ENCODE peak calls at places on chromosome 1, in eight cellular contexts. L is HT1080; R is neural crest cell; S is RWPE1; I is GM23248; B is Calu3; E is Right ventricle myocardium superior; C is effector memory CD8-positive, alpha-beta T cell. P is an unnamed sample.

GRCh38 chr1:84365225-84366221 is 32.8 kb upstream of the DNASE2B start:
- DNase-seq in R (no peak), B (peak; percentile 76), I (peak; percentile 95), C (peak; percentile 5), L (peak; percentile 96), E (no peak), S (peak; percentile 93), P (no peak)

GRCh38 chr1:11806307-11806936 is 431 bp downstream of the CLCN6 start:
- DNase-seq in S (peak; percentile 20), B (no peak), C (no peak), I (peak; percentile 73), E (no peak), R (no peak), L (peak; percentile 30), P (peak; percentile 37)

GRCh38 chr1:80962559-80962958 is 838.2 kb upstream of the ADGRL2 start:
- DNase-seq in S (no peak), B (no peak), E (no peak), L (no peak), C (no peak), R (no peak), I (no peak), P (no peak)

GRCh38 chr1:94191216-94191615 is 46.2 kb downstream of the ARHGAP29 start:
- DNase-seq in R (no peak), C (no peak), S (no peak), B (no peak), I (no peak), E (no peak), L (no peak), P (no peak)

GRCh38 chr1:31434979-31435378 is 22.0 kb downstream of the SERINC2 start:
- DNase-seq in I (no peak), E (no peak), S (no peak), C (no peak), B (no peak), L (no peak), R (no peak), P (no peak)

GRCh38 chr1:224127925-224128819 is 14.3 kb downstream of the FBXO28 start:
- DNase-seq in C (no peak), L (no peak), I (peak; percentile 67), E (no peak), R (no peak), S (peak; percentile 29), B (no peak), P (no peak)

GRCh38 chr1:64405833-64406232 is 64.1 kb upstream of the CACHD1 start:
- DNase-seq in B (no peak), R (no peak), I (peak; percentile 8), C (no peak), S (no peak), L (no peak), E (no peak), P (no peak)

GRCh38 chr1:226814751-226815496 is 55.5 kb upstream of the PSEN2 start:
- DNase-seq in R (no peak), L (peak; percentile 98), I (peak; percentile 86), C (no peak), B (peak; percentile 87), E (peak; percentile 60), S (peak; percentile 94), P (peak; percentile 30)

GRCh38 chr1:9902060-9902452 is 8.0 kb downstream of the CTNNBIP1 start:
- DNase-seq in L (no peak), B (no peak), C (no peak), I (no peak), S (no peak), E (no peak), R (no peak), P (no peak)

GRCh38 chr1:36768486-36769178 is 265.7 kb downstream of the GRIK3 start:
- DNase-seq in E (no peak), B (no peak), R (no peak), S (no peak), I (no peak), L (no peak), C (no peak), P (no peak)

GRCh38 chr1:103367186-103367585 is 158.3 kb upstream of the RNPC3 start:
- DNase-seq in I (no peak), S (no peak), C (no peak), L (no peak), E (no peak), R (no peak), B (no peak), P (no peak)

GRCh38 chr1:40067023-40067422 is 26.5 kb downstream of the CAP1 start:
- DNase-seq in I (peak; percentile 39), B (no peak), R (no peak), S (no peak), E (no peak), C (no peak), L (peak; percentile 70), P (no peak)

GRCh38 chr1:1347663-1348419 is 1.4 kb downstream of the DVL1 start:
- DNase-seq in L (peak; percentile 55), B (peak; percentile 54), E (no peak), S (no peak), C (no peak), R (no peak), I (peak; percentile 66), P (no peak)

GRCh38 chr1:109828756-109829505 is 65.2 kb upstream of the EPS8L3 start:
- DNase-seq in S (no peak), E (no peak), R (no peak), B (no peak), L (no peak), I (no peak), C (no peak), P (no peak)

GRCh38 chr1:193111641-193112090 is 6.5 kb upstream of the GLRX2 start:
- DNase-seq in B (peak; percentile 76), E (peak; percentile 74), S (no peak), R (no peak), C (no peak), L (peak; percentile 84), I (peak; percentile 92), P (no peak)

GRCh38 chr1:51910182-51910581 is 31.7 kb upstream of the NRDC start:
- DNase-seq in L (no peak), R (no peak), I (no peak), B (no peak), S (no peak), E (no peak), C (no peak), P (no peak)

GRCh38 chr1:15248238-15248637 is 1.2 kb downstream of the FHAD1 start:
- DNase-seq in R (no peak), E (no peak), B (no peak), L (no peak), C (no peak), S (no peak), I (no peak), P (no peak)

GRCh38 chr1:39672551-39672947 is 642 bp upstream of the NT5C1A start:
- DNase-seq in B (no peak), E (no peak), R (no peak), L (no peak), I (peak; percentile 18), C (no peak), S (no peak), P (no peak)

GRCh38 chr1:238241607-238242006 is 350.9 kb upstream of the ZP4 start:
- DNase-seq in C (no peak), E (no peak), R (no peak), S (no peak), I (no peak), B (no peak), L (no peak), P (no peak)

GRCh38 chr1:204426035-204426436 is 14.4 kb upstream of the PPP1R15B start:
- DNase-seq in E (no peak), R (no peak), S (peak; percentile 85), L (peak; percentile 73), I (peak; percentile 90), B (no peak), C (no peak), P (no peak)

GRCh38 chr1:2893473-2894120 is 92.1 kb upstream of the TTC34 start:
- DNase-seq in B (no peak), S (no peak), L (no peak), E (no peak), I (no peak), C (no peak), R (no peak), P (no peak)